ENCODE peak calls at places on chromosomes 1 and 21, in seven cellular contexts. H is WTC11, N is epithelial cell of esophagus, Z is neural progenitor cell, T is AG08395, L is HEK293T, M is ELR. A is an unnamed sample.
A peak's percentile ranks its signal among the peaks of the same experiment; 100 is the strongest.

GRCh38 chr1:11100149-11100493 is 452 bp upstream of the EXOSC10 start:
- DNase-seq in H (no peak), N (no peak), Z (no peak), T (no peak), L (no peak), M (no peak), A (no peak)

GRCh38 chr1:202806845-202807366 is 1.3 kb downstream of the KDM5B start:
- DNase-seq in H (peak; percentile 24), N (peak; percentile 20), Z (peak; percentile 48), T (no peak), L (peak; percentile 45), M (peak; percentile 54), A (peak; percentile 26)

GRCh38 chr1:192929606-192930005 is 120.8 kb downstream of the RGS2 start:
- DNase-seq in H (no peak), N (no peak), Z (no peak), T (no peak), L (no peak), M (no peak), A (no peak)

GRCh38 chr1:205672395-205672889 is 7.9 kb downstream of the SLC45A3 start:
- DNase-seq in H (no peak), N (peak; percentile 12), Z (peak; percentile 5), T (no peak), L (no peak), M (no peak), A (no peak)

GRCh38 chr1:164637461-164638375 is 78.7 kb downstream of the PBX1 start:
- DNase-seq in H (no peak), N (peak; percentile 77), Z (no peak), T (peak; percentile 79), L (no peak), M (peak; percentile 67), A (peak; percentile 87)

GRCh38 chr1:4174291-4175200 is 274.5 kb upstream of the C1orf174 start:
- DNase-seq in H (no peak), N (no peak), Z (no peak), T (no peak), L (peak; percentile 3), M (no peak), A (no peak)

GRCh38 chr1:186876436-186876835 is 47.7 kb downstream of the PLA2G4A start:
- DNase-seq in H (no peak), N (no peak), Z (no peak), T (peak; percentile 2), L (no peak), M (no peak), A (no peak)

GRCh38 chr1:172351761-172352161 is 68.7 kb upstream of the C1orf105 start:
- DNase-seq in H (no peak), N (no peak), Z (no peak), T (no peak), L (no peak), M (peak; percentile 55), A (peak; percentile 29)

GRCh38 chr1:91732291-91732953 is 153.5 kb downstream of the TGFBR3 start:
- DNase-seq in H (no peak), N (peak; percentile 55), Z (no peak), T (peak; percentile 71), L (peak; percentile 61), M (peak; percentile 92), A (peak; percentile 66)

GRCh38 chr1:6269271-6269996 is 8.5 kb upstream of the GPR153 start:
- DNase-seq in H (no peak), N (no peak), Z (no peak), T (no peak), L (no peak), M (no peak), A (no peak)

GRCh38 chr1:182688436-182688835 is 4.0 kb upstream of the RGS8 start:
- DNase-seq in H (no peak), N (peak; percentile 23), Z (no peak), T (no peak), L (no peak), M (no peak), A (no peak)

GRCh38 chr21:31132574-31133242 is 94.4 kb upstream of the KRTAP19-8 start:
- DNase-seq in H (no peak), N (no peak), Z (no peak), T (peak; percentile 53), L (no peak), M (no peak), A (no peak)

GRCh38 chr1:108961198-108961597 is 2.1 kb downstream of the CLCC1 start:
- DNase-seq in H (no peak), N (no peak), Z (no peak), T (no peak), L (no peak), M (no peak), A (no peak)

GRCh38 chr21:38817371-38818335 is 11.9 kb downstream of the ETS2 start:
- DNase-seq in H (no peak), N (peak; percentile 73), Z (no peak), T (peak; percentile 78), L (no peak), M (peak; percentile 90), A (peak; percentile 81)

A was measured in mammary epithelial cell.